ENCODE peak calls at places on chromosomes 16 and 17, in four cellular contexts. A is H1, O is HepG2, D is GM12878. J is an unnamed sample.

GRCh38 chr17:29126268-29126923 is 53.8 kb downstream of the MYO18A start:
- DNase-seq in A (no peak), O (no peak), D (no peak), J (no peak)

GRCh38 chr17:28871056-28871579 is 16.3 kb downstream of the ERAL1 start:
- DNase-seq in A (no peak), O (no peak), D (peak), J (no peak)

GRCh38 chr16:9479008-9479407 is 387.6 kb downstream of the HAPSTR1 start:
- DNase-seq in O (no peak), A (no peak), D (no peak), J (no peak)

GRCh38 chr17:40139566-40140058 is 725 bp upstream of the CASC3 start:
- DNase-seq in D (no peak), A (no peak), O (no peak), J (no peak)

GRCh38 chr16:84136331-84137125 is 8.4 kb downstream of the HSDL1 start:
- DNase-seq in A (no peak), O (no peak), D (no peak), J (no peak)

GRCh38 chr17:10186771-10187425 is 11.5 kb downstream of the GAS7 start:
- DNase-seq in D (no peak), O (no peak), A (no peak), J (no peak)

GRCh38 chr16:3881499-3881995 is 1.0 kb upstream of the CREBBP start:
- DNase-seq in O (no peak), D (no peak), A (no peak), J (no peak)

GRCh38 chr17:39573447-39574298 is 34.0 kb downstream of the NEUROD2 start:
- DNase-seq in O (peak), D (no peak), A (no peak), J (no peak)

GRCh38 chr16:3235856-3236669 is 1.1 kb upstream of the ZNF200 start:
- DNase-seq in D (no peak), A (no peak), O (no peak), J (no peak)

GRCh38 chr17:29037739-29038465 is 5.0 kb upstream of the PIPOX start:
- DNase-seq in A (no peak), O (no peak), D (no peak), J (no peak)

GRCh38 chr17:70168979-70169706 is at the start of gene KCNJ2:
- DNase-seq in A (peak), O (peak), D (no peak), J (peak)

GRCh38 chr16:2842340-2843000 is 12.4 kb downstream of the ZG16B start:
- DNase-seq in O (no peak), A (no peak), D (no peak), J (peak)

GRCh38 chr16:67163164-67163902 is 1.2 kb upstream of the HSF4 start:
- DNase-seq in D (no peak), O (no peak), A (no peak), J (no peak)

GRCh38 chr16:75971334-75971733 is 245.0 kb upstream of the CPHXL start:
- DNase-seq in D (no peak), A (no peak), O (no peak), J (no peak)

GRCh38 chr17:15171433-15172047 is 93.6 kb downstream of the PMP22 start:
- DNase-seq in D (no peak), O (peak), A (peak), J (peak)

GRCh38 chr16:85002643-85003042 is 8.7 kb downstream of the ZDHHC7 start:
- DNase-seq in D (no peak), O (no peak), A (no peak), J (no peak)

GRCh38 chr17:80591788-80592187 is 47.1 kb downstream of the RPTOR start:
- DNase-seq in D (no peak), O (no peak), A (no peak), J (no peak)

GRCh38 chr17:42849451-42850157 is 1.4 kb upstream of the AOC3 start:
- DNase-seq in O (no peak), D (no peak), A (no peak), J (no peak)
- TF ChIP-seq SUZ12 in O (no peak), D (no peak), A (no peak), J (no peak)

DNA sequence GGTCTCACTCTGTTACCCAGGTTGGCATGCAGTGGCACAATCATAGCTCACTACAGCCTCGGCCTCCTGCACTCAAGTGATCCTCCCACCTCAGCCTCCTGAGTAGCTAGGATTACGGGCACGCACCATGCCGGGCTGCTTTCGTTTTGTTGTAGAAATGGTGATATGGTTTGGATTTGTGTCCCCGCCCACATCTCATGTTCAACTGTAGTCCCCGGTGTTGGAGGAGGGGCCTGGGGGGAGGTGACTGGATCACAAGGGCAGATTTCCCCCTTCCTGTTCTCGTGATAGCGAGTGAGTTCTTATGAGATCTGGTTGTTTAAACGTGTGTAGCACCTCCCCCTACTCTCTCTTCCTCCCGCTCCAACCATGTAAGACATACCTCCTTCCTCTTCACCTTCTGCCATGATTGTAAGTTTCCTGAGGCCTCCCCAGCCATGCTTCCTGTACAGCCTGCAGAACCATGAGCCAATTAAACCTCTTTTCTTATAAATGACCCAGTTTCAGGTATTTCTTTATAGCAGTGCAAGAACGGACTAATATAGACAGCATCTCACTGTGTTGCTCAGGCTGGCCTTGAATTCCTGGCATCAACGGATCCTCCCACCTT is 6.0 kb downstream of the PDZD9 start:
- DNase-seq in D (no peak), O (peak), A (no peak), J (no peak)
- H3K9ac ChIP-seq in D (no peak), O (no peak), A (no peak), J (no peak)

GRCh38 chr16:30381351-30382041 is 865 bp downstream of the SEPTIN1 start:
- DNase-seq in A (no peak), O (no peak), D (no peak), J (no peak)
- TF ChIP-seq SUZ12 in A (no peak), O (no peak), D (no peak), J (no peak)

GRCh38 chr16:17170435-17170834 is 300.3 kb downstream of the XYLT1 start:
- DNase-seq in O (no peak), A (no peak), D (no peak), J (no peak)
- H3K9ac ChIP-seq in O (no peak), A (no peak), D (no peak), J (no peak)

DNA sequence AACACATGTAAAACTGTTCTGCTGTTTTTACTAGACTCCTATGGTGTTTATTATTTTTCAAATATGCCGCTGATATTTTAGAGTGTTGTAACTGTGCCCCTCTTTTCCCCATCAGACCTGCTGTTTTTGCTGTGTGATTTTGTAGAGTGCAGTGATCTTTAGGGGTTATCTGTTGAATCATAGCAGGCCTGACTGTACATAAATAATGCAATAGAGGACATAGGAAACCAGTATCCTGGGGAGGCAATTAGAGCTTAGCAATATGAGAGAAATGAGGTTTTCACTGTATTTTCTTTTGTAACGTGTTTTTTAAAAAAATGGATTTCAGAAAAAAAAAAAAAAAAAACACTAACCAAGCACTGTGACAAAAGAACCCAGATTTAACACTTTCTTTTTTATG is 662.2 kb downstream of the TOX3 start:
- DNase-seq in D (no peak), O (no peak), A (no peak), J (no peak)
- TF ChIP-seq SUZ12 in D (no peak), O (no peak), A (no peak), J (no peak)

GRCh38 chr16:56317998-56318912 is 107.1 kb downstream of the AMFR start:
- DNase-seq in O (peak), D (peak), A (peak), J (peak)
- H3K9ac ChIP-seq in O (no peak), D (no peak), A (peak), J (peak)

GRCh38 chr17:17840751-17841591 is 4.2 kb upstream of the SREBF1 start:
- DNase-seq in O (peak), D (no peak), A (no peak), J (no peak)
- TF ChIP-seq SUZ12 in O (no peak), D (no peak), A (no peak), J (no peak)

DNA sequence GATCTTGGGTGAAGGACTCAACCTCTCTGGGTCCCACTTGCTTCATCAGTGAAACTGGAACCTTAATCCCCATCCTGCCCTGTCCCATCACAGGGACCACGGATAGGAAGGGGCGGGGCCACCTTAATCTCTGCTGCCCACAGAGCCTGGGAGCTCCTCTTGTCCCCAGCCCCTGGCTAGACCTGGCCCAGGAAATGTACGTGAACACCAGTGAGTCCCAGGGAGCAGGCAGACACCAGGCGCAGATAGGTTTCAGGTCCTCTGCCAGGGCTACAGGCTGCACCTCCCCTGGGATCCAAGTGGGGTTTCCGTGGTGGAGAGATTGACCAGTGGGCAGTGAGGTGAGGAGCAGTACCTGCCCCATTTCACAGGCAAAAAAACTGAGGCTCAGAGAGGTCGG is 21.0 kb downstream of the RAB11FIP4 start:
- DNase-seq in D (no peak), A (no peak), O (no peak), J (no peak)
- H3K9ac ChIP-seq in D (no peak), A (no peak), O (no peak), J (no peak)